ENCODE peak calls at places on chromosomes 16 and 17, in seven cellular contexts. H is psoas muscle, Z is osteoblast, B is IMR-90, V is left ventricle myocardium inferior, P is HCT116, U is GM06990. T is an unnamed sample. For H3K36me3, the result is how much of the 10 kb centered on the place peaks cover.

GRCh38 chr16:67562918-67563707 is 787 bp downstream of the CTCF start:
- DNase-seq in H (peak), Z (peak), B (peak), V (peak), P (peak), U (peak), T (no peak)

GRCh38 chr16:23434380-23434779 is 18.6 kb downstream of the COG7 start:
- DNase-seq in H (no peak), Z (no peak), B (peak), V (no peak), P (peak), U (peak), T (no peak)

GRCh38 chr17:37220609-37220953 is 155.2 kb upstream of the C17orf78 start:
- DNase-seq in H (no peak), Z (no peak), B (peak), V (no peak), P (peak), U (no peak), T (no peak)

GRCh38 chr17:32150358-32150757 is 8.1 kb downstream of the RHOT1 start:
- DNase-seq in H (no peak), Z (no peak), B (no peak), V (no peak), P (no peak), U (no peak), T (no peak)

GRCh38 chr17:67570797-67571196 is 146.9 kb upstream of the NOL11 start:
- DNase-seq in H (no peak), Z (no peak), B (no peak), V (no peak), P (no peak), U (no peak), T (no peak)

GRCh38 chr17:76643553-76644148 is at the start of gene ST6GALNAC1:
- DNase-seq in H (no peak), Z (no peak), B (no peak), V (peak), P (no peak), U (no peak), T (no peak)

GRCh38 chr17:62668091-62668804 is 40.8 kb downstream of the MRC2 start:
- DNase-seq in H (no peak), Z (peak), B (no peak), V (no peak), P (no peak), U (no peak), T (peak)

GRCh38 chr17:42038221-42038973 is 12.0 kb downstream of the C17orf113 start:
- DNase-seq in H (no peak), Z (peak), B (no peak), V (no peak), P (no peak), U (no peak), T (no peak)

GRCh38 chr17:1460233-1460632 is 4.2 kb upstream of the CRK start:
- DNase-seq in H (peak), Z (peak), B (no peak), V (peak), P (no peak), U (no peak), T (no peak)

GRCh38 chr17:3594056-3594810 is 15.0 kb downstream of the TRPV1 start:
- DNase-seq in H (no peak), Z (peak), B (peak), V (peak), P (no peak), U (no peak), T (no peak)

GRCh38 chr16:73172621-73173312 is 124.8 kb upstream of the ZFHX3 start:
- DNase-seq in H (peak), Z (peak), B (peak), V (peak), P (no peak), U (no peak), T (peak)

GRCh38 chr16:1049976-1050247 is 22.6 kb upstream of the SSTR5 start:
- DNase-seq in H (no peak), Z (no peak), B (no peak), V (no peak), P (no peak), U (no peak), T (no peak)

GRCh38 chr16:75070055-75070841 is 46.3 kb downstream of the LDHD start:
- DNase-seq in H (peak), Z (no peak), B (no peak), V (peak), P (no peak), U (no peak), T (no peak)

GRCh38 chr16:61813339-61813738 is 222.9 kb downstream of the CDH8 start:
- DNase-seq in H (no peak), Z (no peak), B (no peak), V (no peak), P (no peak), U (no peak), T (no peak)

GRCh38 chr17:404703-405102 is 52.1 kb upstream of the RPH3AL start:
- DNase-seq in H (no peak), Z (peak), B (no peak), V (no peak), P (no peak), U (no peak), T (no peak)

GRCh38 chr17:67165201-67165600 is 79.8 kb downstream of the HELZ start:
- DNase-seq in H (no peak), Z (no peak), B (no peak), V (peak), P (no peak), U (no peak), T (no peak)

GRCh38 chr17:20281860-20282259 is 185.5 kb downstream of the LGALS9B start:
- DNase-seq in H (peak), Z (no peak), B (no peak), V (peak), P (no peak), U (no peak), T (no peak)

GRCh38 chr16:54926166-54926838 is 4.4 kb upstream of the IRX5 start:
- DNase-seq in H (no peak), Z (peak), B (peak), V (no peak), P (no peak), U (no peak), T (no peak)

GRCh38 chr17:37384560-37385160 is 8.9 kb downstream of the C17orf78 start:
- DNase-seq in H (no peak), Z (no peak), B (no peak), V (no peak), P (no peak), U (no peak), T (no peak)

GRCh38 chr16:76583466-76583865 is 306.3 kb downstream of the CNTNAP4 start:
- DNase-seq in H (no peak), Z (no peak), B (no peak), V (peak), P (no peak), U (no peak), T (no peak)

GRCh38 chr16:50997679-50998078 is 153.4 kb downstream of the SALL1 start:
- DNase-seq in H (no peak), Z (no peak), B (no peak), V (no peak), P (no peak), U (no peak), T (no peak)

GRCh38 chr17:17128476-17129075 is 77.6 kb downstream of the PLD6 start:
- DNase-seq in H (peak), Z (peak), B (no peak), V (no peak), P (no peak), U (no peak), T (no peak)

GRCh38 chr17:58121925-58122324 is 26.3 kb upstream of the OR4D1 start:
- DNase-seq in H (no peak), Z (peak), B (peak), V (no peak), P (peak), U (no peak), T (no peak)

GRCh38 chr17:63837962-63838585 is 4.4 kb downstream of the SMARCD2 start:
- DNase-seq in H (peak), Z (no peak), B (no peak), V (no peak), P (no peak), U (no peak), T (no peak)

GRCh38 chr16:85568519-85568918 is 44.6 kb upstream of the GSE1 start:
- DNase-seq in H (no peak), Z (no peak), B (no peak), V (no peak), P (no peak), U (no peak), T (no peak)

GRCh38 chr16:85565340-85565739 is 47.8 kb upstream of the GSE1 start:
- DNase-seq in H (no peak), Z (no peak), B (no peak), V (no peak), P (no peak), U (no peak), T (no peak)

GRCh38 chr16:85567101-85567866 is 45.8 kb upstream of the GSE1 start:
- DNase-seq in H (no peak), Z (no peak), B (no peak), V (no peak), P (no peak), U (no peak), T (no peak)

GRCh38 chr16:85565796-85566501 is 47.2 kb upstream of the GSE1 start:
- DNase-seq in H (no peak), Z (no peak), B (no peak), V (no peak), P (no peak), U (no peak), T (no peak)

DNA sequence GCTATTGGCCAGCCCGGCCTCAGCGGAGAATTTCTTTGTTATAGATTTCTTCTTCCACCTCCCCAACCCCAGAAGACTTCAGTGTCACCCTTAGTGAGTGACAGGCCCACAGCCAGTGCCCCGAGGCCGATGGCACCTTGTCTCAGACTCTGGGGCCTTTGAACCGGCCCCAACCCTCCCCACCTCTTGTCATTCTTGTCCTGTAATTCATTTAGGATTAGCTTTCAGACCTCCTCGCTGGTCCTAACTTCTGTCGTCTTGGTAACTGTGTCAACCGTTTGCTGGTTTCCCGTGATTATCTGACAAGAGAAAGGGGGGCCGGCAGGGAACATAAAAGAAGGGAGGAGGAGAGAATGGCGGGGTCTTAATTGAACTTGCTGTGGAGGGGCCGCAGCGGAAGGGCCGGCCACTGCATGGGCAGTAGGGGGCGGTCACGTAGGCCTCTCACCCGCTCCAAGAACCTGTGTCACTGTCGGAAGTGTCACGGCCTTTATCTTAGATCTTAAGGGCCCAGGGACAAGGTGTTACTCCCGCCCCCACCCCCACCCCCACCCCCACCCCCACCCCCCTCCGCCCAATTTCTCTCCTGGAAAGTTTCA is 46.5 kb upstream of the GSE1 start:
- DNase-seq in H (no peak), Z (no peak), B (no peak), V (no peak), P (no peak), U (no peak), T (no peak)
- TF ChIP-seq CTCF in H (no peak), Z (no peak), B (no peak), V (no peak), P (peak), U (peak), T (no peak)

DNA sequence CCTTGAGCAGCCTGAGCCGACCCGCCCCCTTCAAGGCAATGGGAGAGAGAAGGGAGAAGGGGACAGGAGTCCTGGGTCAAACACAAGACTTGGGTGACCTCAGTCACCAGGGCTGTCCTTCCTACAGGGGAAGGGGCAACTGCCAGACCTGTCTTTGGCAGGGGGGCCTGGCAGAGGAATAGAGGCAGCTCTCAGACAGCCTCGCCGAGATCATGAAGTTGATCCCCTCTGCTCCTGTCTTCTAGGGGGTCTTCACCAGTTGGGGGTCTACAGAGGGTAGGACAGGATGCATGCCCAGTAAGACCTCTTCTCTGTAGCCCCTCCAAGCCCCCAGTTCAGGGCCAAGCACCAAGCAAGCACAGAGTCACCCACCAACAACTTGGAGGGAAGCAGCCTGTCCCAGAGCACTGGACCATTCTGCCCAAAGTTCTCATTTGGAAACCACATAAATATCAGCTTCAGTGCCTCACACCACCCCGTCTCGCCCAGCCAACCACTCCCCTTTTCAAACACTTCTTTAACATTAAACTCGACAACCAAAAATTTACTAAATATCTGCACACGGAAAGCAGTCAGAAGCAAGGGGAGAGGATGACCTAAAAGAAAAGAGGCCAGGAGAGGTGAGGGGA is 7.8 kb downstream of the DOK4 start:
- DNase-seq in H (no peak), Z (no peak), B (no peak), V (no peak), P (no peak), U (no peak), T (no peak)
- H3K4me3 ChIP-seq in H (peak), Z (peak), B (peak), V (peak), P (no peak), U (no peak), T (peak)

GRCh38 chr17:51005768-51006167 is 114.9 kb downstream of the SPAG9 start:
- DNase-seq in H (no peak), Z (peak), B (no peak), V (no peak), P (no peak), U (no peak), T (no peak)
- H3K36me3 ChIP-seq in H (half or more), Z (under half), B (under half), V (half or more), P (under half), U (under half), T (under half)

GRCh38 chr16:20349615-20350014 is 2.9 kb downstream of the UMOD start:
- DNase-seq in H (no peak), Z (no peak), B (no peak), V (no peak), P (no peak), U (no peak), T (no peak)

GRCh38 chr16:20344630-20345029 is 7.9 kb downstream of the UMOD start:
- DNase-seq in H (no peak), Z (no peak), B (no peak), V (no peak), P (no peak), U (no peak), T (no peak)

GRCh38 chr16:20352615-20353014 is at the start of gene UMOD:
- DNase-seq in H (no peak), Z (no peak), B (no peak), V (no peak), P (no peak), U (no peak), T (no peak)

GRCh38 chr16:20347666-20348364 is 4.7 kb downstream of the UMOD start:
- DNase-seq in H (no peak), Z (no peak), B (no peak), V (no peak), P (no peak), U (no peak), T (no peak)

DNA sequence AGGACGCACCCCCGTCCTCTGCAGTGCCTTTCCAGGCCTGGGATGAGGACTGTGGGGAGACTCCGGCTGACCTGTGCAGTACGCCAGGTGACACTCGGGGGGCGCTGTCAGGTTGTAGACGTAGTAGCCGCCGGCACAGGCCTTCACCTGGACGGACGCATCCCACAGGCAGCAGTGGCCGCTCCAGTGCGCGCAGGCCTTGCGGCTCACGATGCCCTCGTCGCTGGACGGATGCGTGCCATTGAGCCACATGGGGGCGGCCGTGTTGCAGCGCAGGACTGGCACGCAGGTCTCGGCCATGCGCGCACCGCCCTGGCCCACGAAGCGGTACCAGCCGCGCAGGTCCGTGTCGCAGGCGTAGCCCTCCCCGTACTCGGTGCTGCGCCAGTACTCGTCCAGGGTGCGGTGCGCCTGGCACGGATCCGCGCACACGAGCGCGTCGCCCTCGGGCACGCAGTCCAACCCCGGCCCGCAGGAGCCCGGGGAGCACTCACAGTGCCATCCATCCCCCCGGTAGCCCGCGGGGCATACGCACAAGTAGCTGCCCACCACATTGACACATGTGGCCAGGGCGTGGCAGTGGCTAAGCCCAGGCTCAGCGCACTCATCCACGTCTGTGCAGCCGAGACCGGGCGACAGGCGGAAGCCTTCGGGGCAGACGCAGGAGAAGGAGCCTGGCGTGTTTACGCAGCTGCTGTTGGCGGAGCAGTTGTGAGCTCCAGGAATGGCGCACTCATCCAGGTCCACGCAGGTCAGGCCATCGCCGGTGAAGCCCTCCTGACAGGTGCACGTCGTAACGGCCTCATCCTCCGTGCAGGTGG is 3.9 kb downstream of the UMOD start:
- DNase-seq in H (no peak), Z (no peak), B (no peak), V (no peak), P (no peak), U (peak), T (no peak)
- TF ChIP-seq CTCF in H (no peak), Z (no peak), B (no peak), V (no peak), P (no peak), U (no peak), T (no peak)

GRCh38 chr17:8350339-8350738 is 10.7 kb downstream of the ODF4 start:
- DNase-seq in H (no peak), Z (no peak), B (no peak), V (no peak), P (no peak), U (no peak), T (no peak)
- H3K4me3 ChIP-seq in H (no peak), Z (no peak), B (no peak), V (no peak), P (no peak), U (no peak), T (no peak)

GRCh38 chr16:3769013-3769412 is 51.7 kb upstream of the TRAP1 start:
- DNase-seq in H (no peak), Z (no peak), B (no peak), V (no peak), P (no peak), U (no peak), T (no peak)
- H3K36me3 ChIP-seq in H (half or more), Z (half or more), B (half or more), V (half or more), P (under half), U (under half), T (under half)

GRCh38 chr17:79842136-79842655 is 3.0 kb upstream of the CBX4 start:
- DNase-seq in H (no peak), Z (no peak), B (no peak), V (no peak), P (no peak), U (no peak), T (no peak)
- TF ChIP-seq CTCF in H (no peak), Z (no peak), B (no peak), V (no peak), P (no peak), U (no peak), T (no peak)

GRCh38 chr17:68820825-68821481 is 134.2 kb downstream of the ABCA8 start:
- DNase-seq in H (no peak), Z (peak), B (no peak), V (no peak), P (no peak), U (no peak), T (no peak)
- H3K4me3 ChIP-seq in H (no peak), Z (no peak), B (no peak), V (no peak), P (peak), U (no peak), T (no peak)

GRCh38 chr16:2476741-2477140 is 1.8 kb downstream of the TBC1D24 start:
- DNase-seq in H (no peak), Z (no peak), B (no peak), V (no peak), P (no peak), U (no peak), T (no peak)
- H3K36me3 ChIP-seq in H (under half), Z (under half), B (under half), V (under half), P (under half), U (under half), T (under half)

T was measured in BJ.